ENCODE peak calls at places on chromosome 11, in five cellular contexts. One of them, this sample, is unnamed.
A peak's percentile ranks its signal among the peaks of the same experiment; 100 is the strongest.

GRCh38 chr11:112343368-112344039 is 82.8 kb upstream of the PLET1 start:
- DNase-seq in heart right ventricle: no peak
- DNase-seq in esophagus muscularis mucosa: no peak
- DNase-seq in pancreas: no peak
- DNase-seq in lower lobe of right lung: no peak
- DNase-seq in this sample: no peak

GRCh38 chr11:111582163-111582562 is 20.1 kb upstream of the SIK2 start:
- DNase-seq in esophagus muscularis mucosa: peak; percentile 50
- DNase-seq in pancreas: no peak
- DNase-seq in heart right ventricle: no peak
- DNase-seq in lower lobe of right lung: no peak
- DNase-seq in this sample: no peak

GRCh38 chr11:127017482-127017881 is 16.9 kb upstream of the KIRREL3 start:
- DNase-seq in heart right ventricle: no peak
- DNase-seq in esophagus muscularis mucosa: no peak
- DNase-seq in lower lobe of right lung: no peak
- DNase-seq in pancreas: no peak
- DNase-seq in this sample: no peak

GRCh38 chr11:80007616-80008015 is 566.8 kb upstream of the TENM4 start:
- DNase-seq in heart right ventricle: no peak
- DNase-seq in esophagus muscularis mucosa: no peak
- DNase-seq in lower lobe of right lung: no peak
- DNase-seq in pancreas: no peak
- DNase-seq in this sample: no peak

GRCh38 chr11:67820079-67820478 is 145.7 kb upstream of the ALDH3B2 start:
- DNase-seq in lower lobe of right lung: no peak
- DNase-seq in esophagus muscularis mucosa: no peak
- DNase-seq in pancreas: no peak
- DNase-seq in heart right ventricle: no peak
- DNase-seq in this sample: no peak

GRCh38 chr11:24131698-24132097 is 365.2 kb upstream of the LUZP2 start:
- DNase-seq in pancreas: no peak
- DNase-seq in lower lobe of right lung: no peak
- DNase-seq in heart right ventricle: no peak
- DNase-seq in esophagus muscularis mucosa: no peak
- DNase-seq in this sample: no peak

GRCh38 chr11:76244311-76245061 is 38.2 kb upstream of the WNT11 start:
- DNase-seq in pancreas: no peak
- DNase-seq in esophagus muscularis mucosa: no peak
- DNase-seq in heart right ventricle: no peak
- DNase-seq in lower lobe of right lung: peak; percentile 27
- DNase-seq in this sample: no peak

GRCh38 chr11:78256962-78257361 is 68.2 kb downstream of the USP35 start:
- DNase-seq in heart right ventricle: peak; percentile 75
- DNase-seq in lower lobe of right lung: peak; percentile 80
- DNase-seq in esophagus muscularis mucosa: peak; percentile 91
- DNase-seq in pancreas: peak; percentile 74
- DNase-seq in this sample: peak; percentile 41

GRCh38 chr11:19419813-19420212 is 179.1 kb upstream of the E2F8 start:
- DNase-seq in esophagus muscularis mucosa: no peak
- DNase-seq in pancreas: no peak
- DNase-seq in lower lobe of right lung: no peak
- DNase-seq in heart right ventricle: no peak
- DNase-seq in this sample: no peak

GRCh38 chr11:111846063-111846462 is 25.3 kb downstream of the ALG9 start:
- DNase-seq in lower lobe of right lung: no peak
- DNase-seq in esophagus muscularis mucosa: no peak
- DNase-seq in heart right ventricle: no peak
- DNase-seq in pancreas: no peak
- DNase-seq in this sample: no peak

GRCh38 chr11:80240245-80240644 is 799.4 kb upstream of the TENM4 start:
- DNase-seq in esophagus muscularis mucosa: no peak
- DNase-seq in lower lobe of right lung: no peak
- DNase-seq in pancreas: no peak
- DNase-seq in heart right ventricle: no peak
- DNase-seq in this sample: peak; percentile 17

GRCh38 chr11:66934971-66935779 is 23.0 kb downstream of the PC start:
- DNase-seq in lower lobe of right lung: no peak
- DNase-seq in esophagus muscularis mucosa: no peak
- DNase-seq in heart right ventricle: no peak
- DNase-seq in pancreas: no peak
- DNase-seq in this sample: no peak

GRCh38 chr11:71194702-71195101 is 57.7 kb downstream of the SHANK2 start:
- DNase-seq in esophagus muscularis mucosa: no peak
- DNase-seq in pancreas: no peak
- DNase-seq in heart right ventricle: no peak
- DNase-seq in lower lobe of right lung: no peak
- DNase-seq in this sample: peak; percentile 89

GRCh38 chr11:2932850-2933251 is 3.6 kb upstream of the PHLDA2 start:
- DNase-seq in pancreas: no peak
- DNase-seq in esophagus muscularis mucosa: no peak
- DNase-seq in lower lobe of right lung: peak; percentile 45
- DNase-seq in heart right ventricle: no peak
- DNase-seq in this sample: no peak

GRCh38 chr11:126167476-126167875 is 44.0 kb downstream of the RPUSD4 start:
- DNase-seq in lower lobe of right lung: no peak
- DNase-seq in pancreas: no peak
- DNase-seq in esophagus muscularis mucosa: no peak
- DNase-seq in heart right ventricle: no peak
- DNase-seq in this sample: no peak

GRCh38 chr11:60914620-60915249 is 777 bp downstream of the TMEM109 start:
- DNase-seq in esophagus muscularis mucosa: no peak
- DNase-seq in heart right ventricle: peak; percentile 55
- DNase-seq in lower lobe of right lung: no peak
- DNase-seq in pancreas: peak; percentile 49
- DNase-seq in this sample: peak; percentile 31

GRCh38 chr11:89220684-89221339 is 43.1 kb downstream of the TYR start:
- DNase-seq in esophagus muscularis mucosa: no peak
- DNase-seq in pancreas: no peak
- DNase-seq in heart right ventricle: no peak
- DNase-seq in lower lobe of right lung: no peak
- DNase-seq in this sample: no peak

GRCh38 chr11:114060402-114061052 is 1.0 kb downstream of the ZBTB16 start:
- DNase-seq in esophagus muscularis mucosa: no peak
- DNase-seq in pancreas: peak; percentile 51
- DNase-seq in heart right ventricle: peak; percentile 59
- DNase-seq in lower lobe of right lung: peak; percentile 71
- DNase-seq in this sample: peak; percentile 59

GRCh38 chr11:62033191-62034044 is 66.0 kb upstream of the FTH1 start:
- DNase-seq in esophagus muscularis mucosa: no peak
- DNase-seq in heart right ventricle: no peak
- DNase-seq in lower lobe of right lung: no peak
- DNase-seq in pancreas: no peak
- DNase-seq in this sample: no peak

GRCh38 chr11:102727890-102728289 is 3.1 kb upstream of the MMP8 start:
- DNase-seq in esophagus muscularis mucosa: no peak
- DNase-seq in heart right ventricle: no peak
- DNase-seq in lower lobe of right lung: no peak
- DNase-seq in pancreas: no peak
- DNase-seq in this sample: no peak

GRCh38 chr11:60318726-60319125 is 8.3 kb upstream of the MS4A6E start:
- DNase-seq in esophagus muscularis mucosa: no peak
- DNase-seq in heart right ventricle: no peak
- DNase-seq in pancreas: no peak
- DNase-seq in lower lobe of right lung: no peak
- DNase-seq in this sample: no peak

GRCh38 chr11:61429346-61429690 is 457 bp downstream of the CPSF7 start:
- DNase-seq in lower lobe of right lung: no peak
- DNase-seq in heart right ventricle: peak; percentile 66
- DNase-seq in esophagus muscularis mucosa: no peak
- DNase-seq in pancreas: no peak
- DNase-seq in this sample: peak; percentile 32

GRCh38 chr11:16097543-16097942 is 258.8 kb downstream of the SOX6 start:
- DNase-seq in heart right ventricle: no peak
- DNase-seq in lower lobe of right lung: no peak
- DNase-seq in esophagus muscularis mucosa: no peak
- DNase-seq in pancreas: no peak
- DNase-seq in this sample: peak; percentile 52

GRCh38 chr11:88799749-88800500 is 265.9 kb downstream of the GRM5 start:
- DNase-seq in heart right ventricle: no peak
- DNase-seq in pancreas: no peak
- DNase-seq in lower lobe of right lung: no peak
- DNase-seq in esophagus muscularis mucosa: no peak
- DNase-seq in this sample: no peak

GRCh38 chr11:75815345-75815983 is 454 bp downstream of the UVRAG start:
- DNase-seq in pancreas: no peak
- DNase-seq in esophagus muscularis mucosa: no peak
- DNase-seq in lower lobe of right lung: peak; percentile 76
- DNase-seq in heart right ventricle: peak; percentile 37
- DNase-seq in this sample: no peak

GRCh38 chr11:122746611-122747305 is 91.2 kb downstream of the UBASH3B start:
- DNase-seq in esophagus muscularis mucosa: no peak
- DNase-seq in pancreas: no peak
- DNase-seq in lower lobe of right lung: no peak
- DNase-seq in heart right ventricle: no peak
- DNase-seq in this sample: no peak

GRCh38 chr11:122745111-122745510 is 89.6 kb downstream of the UBASH3B start:
- DNase-seq in lower lobe of right lung: no peak
- DNase-seq in heart right ventricle: no peak
- DNase-seq in esophagus muscularis mucosa: no peak
- DNase-seq in pancreas: no peak
- DNase-seq in this sample: no peak

GRCh38 chr11:122743949-122744876 is 88.7 kb downstream of the UBASH3B start:
- DNase-seq in pancreas: no peak
- DNase-seq in heart right ventricle: no peak
- DNase-seq in esophagus muscularis mucosa: no peak
- DNase-seq in lower lobe of right lung: no peak
- DNase-seq in this sample: peak; percentile 60

GRCh38 chr11:122747358-122747757 is 90.9 kb upstream of the CRTAM start:
- DNase-seq in esophagus muscularis mucosa: no peak
- DNase-seq in lower lobe of right lung: no peak
- DNase-seq in heart right ventricle: no peak
- DNase-seq in pancreas: no peak
- DNase-seq in this sample: no peak

DNA sequence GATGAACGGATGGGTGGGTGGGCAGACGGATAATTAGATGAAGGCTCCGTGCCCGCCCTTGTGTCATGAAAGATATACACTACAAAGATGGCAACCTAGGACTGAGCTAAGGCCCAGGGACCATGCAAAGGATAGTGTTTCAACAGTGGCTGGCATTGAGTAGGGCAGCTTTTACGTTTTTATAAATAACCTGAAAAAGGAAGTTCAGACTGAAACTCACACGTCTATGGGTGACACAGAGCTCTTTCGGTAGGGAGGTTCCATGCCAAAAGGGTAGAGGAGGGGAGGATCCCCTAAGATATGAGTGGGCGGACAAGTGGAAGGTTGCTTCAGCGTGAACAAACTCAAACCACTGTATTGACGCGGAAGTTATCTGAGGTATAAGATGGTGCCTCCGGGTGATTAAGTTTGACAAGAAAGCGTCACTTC is 90.5 kb downstream of the UBASH3B start:
- DNase-seq in lower lobe of right lung: no peak
- DNase-seq in heart right ventricle: no peak
- DNase-seq in pancreas: no peak
- DNase-seq in esophagus muscularis mucosa: no peak
- DNase-seq in this sample: peak; percentile 13
- H3K4me1 ChIP-seq in lower lobe of right lung: peaks cover 68% of the 10 kb centered on the region
- H3K4me1 ChIP-seq in heart right ventricle: peaks cover 39% of the 10 kb centered on the region
- H3K4me1 ChIP-seq in pancreas: no peaks in the 10 kb centered on the region
- H3K4me1 ChIP-seq in esophagus muscularis mucosa: peaks cover 15% of the 10 kb centered on the region
- H3K4me1 ChIP-seq in this sample: no peaks in the 10 kb centered on the region

DNA sequence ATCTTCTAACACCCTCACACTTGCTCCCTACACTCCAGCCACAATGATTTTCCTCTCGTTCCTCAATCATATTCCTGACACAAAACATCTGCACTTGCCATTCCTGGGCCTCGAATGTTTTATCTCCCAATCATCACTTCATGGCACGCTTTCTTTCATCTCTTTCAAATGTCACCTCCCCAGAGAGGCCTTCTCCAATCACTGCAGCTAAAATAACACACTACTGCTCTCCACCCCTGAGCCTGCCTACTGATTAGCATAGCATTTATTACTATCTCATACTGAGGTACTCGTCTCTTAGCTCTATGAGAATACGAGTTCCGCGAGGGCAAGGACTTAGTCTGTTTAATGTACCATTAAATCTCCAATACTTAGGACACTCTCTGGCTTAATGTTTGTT is 23.5 kb downstream of the NFRKB start:
- DNase-seq in pancreas: no peak
- DNase-seq in esophagus muscularis mucosa: no peak
- DNase-seq in heart right ventricle: no peak
- DNase-seq in lower lobe of right lung: no peak
- DNase-seq in this sample: no peak
- H3K36me3 ChIP-seq in pancreas: peaks cover 51% of the 10 kb centered on the region
- H3K36me3 ChIP-seq in esophagus muscularis mucosa: peaks cover 83% of the 10 kb centered on the region
- H3K36me3 ChIP-seq in heart right ventricle: peaks cover 100% of the 10 kb centered on the region
- H3K36me3 ChIP-seq in lower lobe of right lung: peaks cover 98% of the 10 kb centered on the region
- H3K36me3 ChIP-seq in this sample: peaks cover 30% of the 10 kb centered on the region

DNA sequence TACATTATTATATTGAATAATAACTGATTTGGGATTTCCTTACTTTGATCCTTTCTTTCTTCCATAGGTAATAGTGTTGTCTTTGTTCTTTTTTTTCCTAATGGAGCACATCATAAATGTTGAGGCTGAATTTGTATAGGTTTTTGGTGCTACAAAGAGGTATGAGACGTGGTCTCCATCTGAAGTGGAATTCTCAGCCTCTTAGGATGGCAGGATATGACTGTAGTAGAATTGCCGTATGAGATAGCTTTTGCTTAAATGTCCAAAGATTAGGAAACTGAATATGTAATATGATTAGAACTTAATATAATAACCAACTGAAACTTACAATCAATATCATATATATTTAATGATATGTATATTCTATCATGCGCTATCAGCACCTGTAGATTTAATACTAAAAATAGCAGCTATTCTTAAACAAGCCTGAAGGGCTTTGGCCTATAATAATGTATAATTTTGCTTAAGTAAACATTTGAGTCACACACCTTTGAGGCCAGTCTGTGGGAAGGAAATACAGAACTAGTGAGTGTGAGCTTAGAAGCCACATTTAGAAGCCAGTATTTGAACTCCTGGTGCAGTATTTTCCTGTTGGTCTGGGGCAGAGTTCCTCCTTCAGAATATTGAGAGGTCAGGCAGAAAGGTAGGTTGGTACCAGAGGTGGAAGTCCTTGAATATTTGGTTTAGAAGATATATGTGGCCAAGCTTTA is 62.6 kb downstream of the SWAP70 start:
- DNase-seq in heart right ventricle: no peak
- DNase-seq in pancreas: no peak
- DNase-seq in esophagus muscularis mucosa: no peak
- DNase-seq in lower lobe of right lung: no peak
- DNase-seq in this sample: no peak
- H3K4me3 ChIP-seq in heart right ventricle: no peak overlapping the region
- H3K4me3 ChIP-seq in pancreas: no peak overlapping the region
- H3K4me3 ChIP-seq in esophagus muscularis mucosa: no peak overlapping the region
- H3K4me3 ChIP-seq in lower lobe of right lung: no peak overlapping the region
- H3K4me3 ChIP-seq in this sample: no peak overlapping the region

DNA sequence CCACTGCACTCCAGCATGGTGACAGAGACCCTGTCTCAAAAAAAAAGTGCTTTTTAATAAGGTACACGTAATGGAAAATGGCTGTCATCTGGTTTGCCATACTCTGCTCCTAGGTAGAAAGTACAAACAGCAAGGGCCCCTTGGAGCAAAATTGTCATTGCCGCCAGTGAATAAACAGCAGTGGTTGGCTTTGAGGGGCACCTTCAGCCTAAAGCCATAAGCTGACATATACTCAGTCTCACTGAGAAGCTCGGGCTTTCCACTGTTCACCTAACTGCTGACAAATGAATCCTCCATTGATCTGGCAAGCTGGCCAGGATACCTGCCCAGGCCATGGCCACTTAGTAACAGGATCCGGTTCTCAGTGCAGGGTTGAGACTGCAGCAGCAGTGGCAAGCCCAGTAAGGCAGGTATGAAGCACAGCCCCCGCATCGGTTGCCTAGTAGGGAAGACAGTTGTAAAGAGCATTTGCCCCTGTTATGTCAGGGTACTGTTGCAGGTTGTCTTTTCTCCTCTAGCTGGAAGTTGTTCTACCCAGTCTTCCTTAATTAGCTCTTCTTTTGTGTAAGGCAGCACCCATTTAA is 38.8 kb downstream of the MARK2 start:
- DNase-seq in pancreas: no peak
- DNase-seq in heart right ventricle: no peak
- DNase-seq in esophagus muscularis mucosa: no peak
- DNase-seq in lower lobe of right lung: no peak
- DNase-seq in this sample: no peak
- H3K4me1 ChIP-seq in pancreas: peaks cover 28% of the 10 kb centered on the region
- H3K4me1 ChIP-seq in heart right ventricle: peaks cover 83% of the 10 kb centered on the region
- H3K4me1 ChIP-seq in esophagus muscularis mucosa: peaks cover 55% of the 10 kb centered on the region
- H3K4me1 ChIP-seq in lower lobe of right lung: peaks cover 54% of the 10 kb centered on the region
- H3K4me1 ChIP-seq in this sample: peaks cover 13% of the 10 kb centered on the region